ENCODE peak calls at places on chromosome 13, in four cellular contexts. One of them, this sample, is unnamed.

GRCh38 chr13:109790951-109791605 is 4.7 kb upstream of the IRS2 start:
- DNase-seq in IMR-90: peak
- DNase-seq in cardiac muscle cell: peak
- DNase-seq in activated CD4-positive, alpha-beta T cell treated with anti-CD3 and anti-CD28 coated beads for 24 hours: no peak
- DNase-seq in this sample: peak

GRCh38 chr13:53782400-53783030 is 753.9 kb downstream of the OLFM4 start:
- DNase-seq in IMR-90: peak
- DNase-seq in activated CD4-positive, alpha-beta T cell treated with anti-CD3 and anti-CD28 coated beads for 24 hours: no peak
- DNase-seq in cardiac muscle cell: peak
- DNase-seq in this sample: peak

GRCh38 chr13:43583331-43583730 is 203.4 kb downstream of the ENOX1 start:
- DNase-seq in cardiac muscle cell: no peak
- DNase-seq in IMR-90: no peak
- DNase-seq in activated CD4-positive, alpha-beta T cell treated with anti-CD3 and anti-CD28 coated beads for 24 hours: no peak
- DNase-seq in this sample: no peak

GRCh38 chr13:111006508-111007031 is 91.7 kb upstream of the ANKRD10 start:
- DNase-seq in IMR-90: peak
- DNase-seq in activated CD4-positive, alpha-beta T cell treated with anti-CD3 and anti-CD28 coated beads for 24 hours: no peak
- DNase-seq in cardiac muscle cell: no peak
- DNase-seq in this sample: no peak

GRCh38 chr13:35512271-35512920 is 35.9 kb upstream of the MAB21L1 start:
- DNase-seq in activated CD4-positive, alpha-beta T cell treated with anti-CD3 and anti-CD28 coated beads for 24 hours: no peak
- DNase-seq in cardiac muscle cell: no peak
- DNase-seq in IMR-90: peak
- DNase-seq in this sample: no peak

GRCh38 chr13:107928762-107929161 is 286.6 kb downstream of the LIG4 start:
- DNase-seq in IMR-90: no peak
- DNase-seq in cardiac muscle cell: no peak
- DNase-seq in activated CD4-positive, alpha-beta T cell treated with anti-CD3 and anti-CD28 coated beads for 24 hours: no peak
- DNase-seq in this sample: no peak

GRCh38 chr13:59962343-59962742 is 201.4 kb downstream of the DIAPH3 start:
- DNase-seq in IMR-90: no peak
- DNase-seq in activated CD4-positive, alpha-beta T cell treated with anti-CD3 and anti-CD28 coated beads for 24 hours: no peak
- DNase-seq in cardiac muscle cell: peak
- DNase-seq in this sample: no peak

GRCh38 chr13:98998831-98999634 is 21.2 kb upstream of the DOCK9 start:
- DNase-seq in cardiac muscle cell: no peak
- DNase-seq in IMR-90: no peak
- DNase-seq in activated CD4-positive, alpha-beta T cell treated with anti-CD3 and anti-CD28 coated beads for 24 hours: peak
- DNase-seq in this sample: no peak

GRCh38 chr13:82933986-82934385 is 948.3 kb downstream of the SLITRK1 start:
- DNase-seq in cardiac muscle cell: no peak
- DNase-seq in activated CD4-positive, alpha-beta T cell treated with anti-CD3 and anti-CD28 coated beads for 24 hours: no peak
- DNase-seq in IMR-90: no peak
- DNase-seq in this sample: no peak

GRCh38 chr13:113457510-113457909 is 4.2 kb upstream of the ADPRHL1 start:
- DNase-seq in activated CD4-positive, alpha-beta T cell treated with anti-CD3 and anti-CD28 coated beads for 24 hours: no peak
- DNase-seq in cardiac muscle cell: no peak
- DNase-seq in IMR-90: no peak
- DNase-seq in this sample: no peak

GRCh38 chr13:31072041-31072440 is 89.7 kb downstream of the HSPH1 start:
- DNase-seq in cardiac muscle cell: no peak
- DNase-seq in activated CD4-positive, alpha-beta T cell treated with anti-CD3 and anti-CD28 coated beads for 24 hours: no peak
- DNase-seq in IMR-90: peak
- DNase-seq in this sample: no peak